ENCODE peak calls at places on chromosomes 3 and 15, in ten cellular contexts. J is effector CD4-positive, alpha-beta T cell; R is T-helper 2 cell; L is cardiac muscle cell; G is Right ventricle myocardium superior; C is activated CD8-positive, alpha-beta memory T cell treated with anti-CD3 and anti-CD28 coated beads for 48 hours; T is NB4; E is globus pallidus; N is mucosa of descending colon; O is stimulated activated CD8-positive, alpha-beta memory T cell treated with anti-CD3 and anti-CD28 coated beads, Interleukin-4, amount 100 ng/mL, for 4 hours. V is an unnamed sample.

GRCh38 chr3:127428344-127429001 is 140.6 kb upstream of the PRR20G start:
- DNase-seq in R (no peak), E (no peak), T (no peak), C (no peak), L (peak), N (peak), G (no peak), O (no peak), J (no peak), V (no peak)

GRCh38 chr15:67456677-67457529 is 64.0 kb upstream of the C15orf61 start:
- DNase-seq in L (peak), G (peak), R (peak), J (peak), E (peak), T (peak), N (peak), C (peak), O (peak), V (no peak)

GRCh38 chr3:31066999-31067398 is 172.5 kb upstream of the GADL1 start:
- DNase-seq in J (no peak), L (peak), G (no peak), N (no peak), O (no peak), E (no peak), T (no peak), C (no peak), R (no peak), V (peak)

GRCh38 chr15:23647001-23647295 is 719 bp downstream of the MAGEL2 start:
- DNase-seq in T (no peak), R (no peak), C (no peak), N (no peak), G (no peak), O (no peak), L (no peak), J (no peak), E (no peak), V (no peak)

GRCh38 chr3:133384331-133385027 is 15.4 kb upstream of the BFSP2 start:
- DNase-seq in N (peak), J (no peak), R (no peak), C (no peak), G (peak), L (peak), O (no peak), T (peak), E (peak), V (no peak)

GRCh38 chr3:44885618-44886017 is 11.2 kb downstream of the TGM4 start:
- DNase-seq in T (peak), J (no peak), L (peak), R (no peak), C (no peak), O (no peak), G (no peak), N (no peak), E (no peak), V (peak)

GRCh38 chr3:67472674-67473201 is 181.7 kb downstream of the SUCLG2 start:
- DNase-seq in R (no peak), O (no peak), C (no peak), J (no peak), T (no peak), N (no peak), L (no peak), E (no peak), G (no peak), V (no peak)

GRCh38 chr3:101836907-101837598 is 12.3 kb upstream of the NFKBIZ start:
- DNase-seq in G (no peak), L (peak), R (no peak), E (no peak), N (no peak), T (peak), O (no peak), C (no peak), J (no peak), V (no peak)

GRCh38 chr3:23489338-23490158 is 286.4 kb downstream of the UBE2E2 start:
- DNase-seq in L (peak), O (no peak), E (no peak), T (no peak), C (no peak), G (no peak), N (no peak), J (no peak), R (no peak), V (no peak)

GRCh38 chr3:116263842-116264545 is 181.3 kb downstream of the LSAMP start:
- DNase-seq in T (no peak), E (no peak), R (no peak), O (no peak), N (no peak), G (no peak), J (no peak), C (no peak), L (peak), V (no peak)

GRCh38 chr15:23690450-23690852 is 3.3 kb upstream of the NDN start:
- DNase-seq in L (peak), R (no peak), T (no peak), E (peak), G (peak), O (no peak), N (peak), J (no peak), C (no peak), V (peak)

GRCh38 chr15:99172989-99173388 is 68.1 kb downstream of the SYNM start:
- DNase-seq in J (no peak), C (no peak), L (no peak), G (no peak), T (no peak), R (no peak), N (no peak), E (no peak), O (no peak), V (no peak)

GRCh38 chr3:40645883-40646282 is 121.1 kb downstream of the ZNF621 start:
- DNase-seq in L (peak), N (peak), G (no peak), C (no peak), E (no peak), J (no peak), R (no peak), T (no peak), O (no peak), V (no peak)

GRCh38 chr15:67850995-67851535 is 11.2 kb upstream of the RNU6-1 start:
- DNase-seq in O (no peak), C (no peak), R (no peak), L (peak), G (no peak), J (no peak), T (peak), N (no peak), E (no peak), V (no peak)

GRCh38 chr15:76669521-76669920 is 235.6 kb downstream of the SCAPER start:
- DNase-seq in C (no peak), N (peak), O (no peak), J (no peak), E (no peak), G (no peak), T (no peak), L (no peak), R (no peak), V (no peak)

GRCh38 chr3:48698891-48699290 is 13.2 kb upstream of the NCKIPSD start:
- DNase-seq in O (no peak), L (no peak), T (no peak), N (no peak), C (no peak), R (no peak), J (no peak), E (no peak), G (no peak), V (no peak)

GRCh38 chr3:10601857-10602230 is 96.5 kb upstream of the ATP2B2 start:
- DNase-seq in R (no peak), L (no peak), J (no peak), C (no peak), T (no peak), E (no peak), G (no peak), N (no peak), O (no peak), V (no peak)

GRCh38 chr15:78177447-78177873 is 28.3 kb downstream of the IDH3A start:
- DNase-seq in O (no peak), J (no peak), R (no peak), G (peak), T (peak), C (no peak), L (peak), N (peak), E (peak), V (no peak)

GRCh38 chr3:146881366-146881765 is 276.2 kb upstream of the PLSCR5 start:
- DNase-seq in C (no peak), J (no peak), T (no peak), G (no peak), O (no peak), E (no peak), N (no peak), R (no peak), L (no peak), V (no peak)

GRCh38 chr3:179045719-179046402 is 25.7 kb downstream of the ZMAT3 start:
- DNase-seq in L (no peak), N (no peak), E (no peak), C (no peak), T (peak), J (no peak), G (no peak), R (no peak), O (no peak), V (no peak)

GRCh38 chr3:183500981-183501704 is 54.4 kb downstream of the KLHL6 start:
- DNase-seq in O (no peak), R (no peak), E (no peak), C (no peak), N (no peak), L (no peak), T (no peak), G (no peak), J (no peak), V (no peak)

GRCh38 chr3:1365528-1365927 is 272.7 kb downstream of the CNTN6 start:
- DNase-seq in G (no peak), O (no peak), E (no peak), L (no peak), J (no peak), T (no peak), N (no peak), C (no peak), R (no peak), V (no peak)

GRCh38 chr3:97872209-97873042 is 50.6 kb downstream of the CRYBG3 start:
- DNase-seq in J (no peak), R (no peak), E (peak), T (no peak), N (no peak), O (no peak), G (no peak), L (peak), C (no peak), V (peak)

GRCh38 chr3:174168026-174168425 is 691.1 kb upstream of the NAALADL2 start:
- DNase-seq in R (no peak), N (no peak), T (no peak), E (no peak), L (no peak), C (no peak), J (no peak), O (no peak), G (no peak), V (no peak)

GRCh38 chr15:46137443-46137842 is 502.6 kb downstream of the SQOR start:
- DNase-seq in J (no peak), O (no peak), G (no peak), N (no peak), T (no peak), E (no peak), R (no peak), C (no peak), L (no peak), V (no peak)

GRCh38 chr3:15264486-15264885 is 58.4 kb downstream of the CAPN7 start:
- DNase-seq in L (no peak), R (no peak), N (no peak), E (no peak), O (no peak), C (no peak), G (no peak), J (no peak), T (no peak), V (no peak)

GRCh38 chr3:60325610-60326181 is 925.6 kb downstream of the FHIT start:
- DNase-seq in R (no peak), J (no peak), N (peak), O (no peak), C (no peak), E (no peak), G (no peak), T (no peak), L (peak), V (no peak)

GRCh38 chr3:8581806-8582436 is 62.7 kb downstream of the SSUH2 start:
- DNase-seq in E (no peak), L (no peak), R (no peak), T (no peak), G (no peak), N (no peak), J (no peak), C (no peak), O (no peak), V (no peak)

GRCh38 chr3:160312014-160312624 is 86.9 kb downstream of the C3orf80 start:
- DNase-seq in E (no peak), N (no peak), O (no peak), R (no peak), J (no peak), L (no peak), T (peak), C (no peak), G (no peak), V (no peak)

GRCh38 chr3:33732394-33732793 is 14.3 kb upstream of the CLASP2 start:
- DNase-seq in R (no peak), J (no peak), E (no peak), L (no peak), C (no peak), N (no peak), O (no peak), T (peak), G (no peak), V (no peak)

GRCh38 chr3:1798711-1799410 is 299.8 kb upstream of the CNTN4 start:
- DNase-seq in R (no peak), E (no peak), N (no peak), J (no peak), G (no peak), T (no peak), O (no peak), L (no peak), C (no peak), V (no peak)

GRCh38 chr15:34737379-34737928 is 17.3 kb downstream of the GJD2 start:
- DNase-seq in T (no peak), E (no peak), L (no peak), N (no peak), R (no peak), J (no peak), C (no peak), G (peak), O (no peak), V (no peak)

GRCh38 chr15:77966540-77967290 is 110.8 kb downstream of the TBC1D2B start:
- DNase-seq in N (peak), C (no peak), T (peak), G (no peak), R (no peak), L (peak), O (no peak), J (peak), E (peak), V (no peak)

GRCh38 chr3:11131371-11131770 is 22.9 kb upstream of the HRH1 start:
- DNase-seq in R (no peak), C (no peak), O (no peak), N (no peak), G (no peak), J (no peak), L (no peak), T (no peak), E (no peak), V (no peak)

V was measured in AG09309.